ENCODE peak calls at places on chromosomes 11 and 22, in four cellular contexts. One of them, this sample, is unnamed.

GRCh38 chr11:85779956-85780640 is 30.8 kb downstream of the SYTL2 start:
- DNase-seq in body of pancreas: no peak
- DNase-seq in IMR-90: peak
- DNase-seq in GM12878: no peak
- DNase-seq in this sample: no peak

GRCh38 chr11:23206736-23207336 is 346.6 kb upstream of the CCDC179 start:
- DNase-seq in body of pancreas: no peak
- DNase-seq in IMR-90: peak
- DNase-seq in GM12878: no peak
- DNase-seq in this sample: no peak

GRCh38 chr11:94735907-94736306 is 32.2 kb upstream of the AMOTL1 start:
- DNase-seq in body of pancreas: no peak
- DNase-seq in IMR-90: no peak
- DNase-seq in GM12878: no peak
- DNase-seq in this sample: no peak

GRCh38 chr22:41555325-41555724 is 5.5 kb upstream of the CSDC2 start:
- DNase-seq in body of pancreas: no peak
- DNase-seq in IMR-90: no peak
- DNase-seq in GM12878: no peak
- DNase-seq in this sample: no peak

GRCh38 chr11:14809466-14809865 is 82.6 kb downstream of the CYP2R1 start:
- DNase-seq in body of pancreas: no peak
- DNase-seq in IMR-90: peak
- DNase-seq in GM12878: no peak
- DNase-seq in this sample: no peak

GRCh38 chr11:118997627-118998387 is at the start of gene CENATAC:
- DNase-seq in body of pancreas: peak
- DNase-seq in IMR-90: peak
- DNase-seq in GM12878: peak
- DNase-seq in this sample: peak

GRCh38 chr11:127624455-127624854 is 623.9 kb upstream of the KIRREL3 start:
- DNase-seq in body of pancreas: no peak
- DNase-seq in IMR-90: peak
- DNase-seq in GM12878: no peak
- DNase-seq in this sample: peak

GRCh38 chr11:128824199-128825049 is 42.7 kb downstream of the KCNJ1 start:
- DNase-seq in body of pancreas: no peak
- DNase-seq in IMR-90: no peak
- DNase-seq in GM12878: no peak
- DNase-seq in this sample: peak

GRCh38 chr11:10396771-10397170 is 58.3 kb upstream of the AMPD3 start:
- DNase-seq in body of pancreas: no peak
- DNase-seq in IMR-90: no peak
- DNase-seq in GM12878: no peak
- DNase-seq in this sample: no peak

GRCh38 chr22:19820880-19821522 is 33.7 kb downstream of the GNB1L start:
- DNase-seq in body of pancreas: peak
- DNase-seq in IMR-90: no peak
- DNase-seq in GM12878: no peak
- DNase-seq in this sample: no peak

GRCh38 chr22:29301716-29302401 is 4.6 kb upstream of the GAS2L1 start:
- DNase-seq in body of pancreas: no peak
- DNase-seq in IMR-90: no peak
- DNase-seq in GM12878: no peak
- DNase-seq in this sample: no peak

GRCh38 chr11:12222099-12222751 is 111.8 kb downstream of the MICAL2 start:
- DNase-seq in body of pancreas: no peak
- DNase-seq in IMR-90: no peak
- DNase-seq in GM12878: no peak
- DNase-seq in this sample: no peak

GRCh38 chr22:44586337-44586990 is 88.4 kb upstream of the RTL6 start:
- DNase-seq in body of pancreas: peak
- DNase-seq in IMR-90: no peak
- DNase-seq in GM12878: no peak
- DNase-seq in this sample: peak

GRCh38 chr22:22362939-22363338 is 118.4 kb downstream of the VPREB1 start:
- DNase-seq in body of pancreas: no peak
- DNase-seq in IMR-90: no peak
- DNase-seq in GM12878: no peak
- DNase-seq in this sample: no peak

GRCh38 chr11:113176971-113177370 is 137.4 kb upstream of the TTC12 start:
- DNase-seq in body of pancreas: no peak
- DNase-seq in IMR-90: no peak
- DNase-seq in GM12878: no peak
- DNase-seq in this sample: no peak

GRCh38 chr11:124219126-124219525 is 21.8 kb upstream of the OR8G1 start:
- DNase-seq in body of pancreas: no peak
- DNase-seq in IMR-90: no peak
- DNase-seq in GM12878: no peak
- DNase-seq in this sample: no peak

GRCh38 chr11:128926437-128927107 is 16.1 kb downstream of the TP53AIP1 start:
- DNase-seq in body of pancreas: no peak
- DNase-seq in IMR-90: no peak
- DNase-seq in GM12878: no peak
- DNase-seq in this sample: no peak

GRCh38 chr11:1460396-1460795 is 26.2 kb downstream of the MOB2 start:
- DNase-seq in body of pancreas: no peak
- DNase-seq in IMR-90: peak
- DNase-seq in GM12878: no peak
- DNase-seq in this sample: peak

GRCh38 chr22:37618072-37618656 is 9.5 kb downstream of the GGA1 start:
- DNase-seq in body of pancreas: no peak
- DNase-seq in IMR-90: no peak
- DNase-seq in GM12878: no peak
- DNase-seq in this sample: no peak

GRCh38 chr11:8917157-8917820 is 6.3 kb downstream of the AKIP1 start:
- DNase-seq in body of pancreas: peak
- DNase-seq in IMR-90: peak
- DNase-seq in GM12878: no peak
- DNase-seq in this sample: peak

GRCh38 chr11:45484326-45484725 is 181.1 kb downstream of the CHST1 start:
- DNase-seq in body of pancreas: no peak
- DNase-seq in IMR-90: no peak
- DNase-seq in GM12878: no peak
- DNase-seq in this sample: no peak

GRCh38 chr22:25661067-25661466 is 80.9 kb upstream of the MYO18B start:
- DNase-seq in body of pancreas: no peak
- DNase-seq in IMR-90: no peak
- DNase-seq in GM12878: no peak
- DNase-seq in this sample: no peak

GRCh38 chr22:43883012-43883661 is 8.7 kb downstream of the PNPLA5 start:
- DNase-seq in body of pancreas: peak
- DNase-seq in IMR-90: peak
- DNase-seq in GM12878: no peak
- DNase-seq in this sample: peak

GRCh38 chr11:69923196-69923595 is 104.0 kb upstream of the FGF3 start:
- DNase-seq in body of pancreas: no peak
- DNase-seq in IMR-90: no peak
- DNase-seq in GM12878: no peak
- DNase-seq in this sample: no peak

DNA sequence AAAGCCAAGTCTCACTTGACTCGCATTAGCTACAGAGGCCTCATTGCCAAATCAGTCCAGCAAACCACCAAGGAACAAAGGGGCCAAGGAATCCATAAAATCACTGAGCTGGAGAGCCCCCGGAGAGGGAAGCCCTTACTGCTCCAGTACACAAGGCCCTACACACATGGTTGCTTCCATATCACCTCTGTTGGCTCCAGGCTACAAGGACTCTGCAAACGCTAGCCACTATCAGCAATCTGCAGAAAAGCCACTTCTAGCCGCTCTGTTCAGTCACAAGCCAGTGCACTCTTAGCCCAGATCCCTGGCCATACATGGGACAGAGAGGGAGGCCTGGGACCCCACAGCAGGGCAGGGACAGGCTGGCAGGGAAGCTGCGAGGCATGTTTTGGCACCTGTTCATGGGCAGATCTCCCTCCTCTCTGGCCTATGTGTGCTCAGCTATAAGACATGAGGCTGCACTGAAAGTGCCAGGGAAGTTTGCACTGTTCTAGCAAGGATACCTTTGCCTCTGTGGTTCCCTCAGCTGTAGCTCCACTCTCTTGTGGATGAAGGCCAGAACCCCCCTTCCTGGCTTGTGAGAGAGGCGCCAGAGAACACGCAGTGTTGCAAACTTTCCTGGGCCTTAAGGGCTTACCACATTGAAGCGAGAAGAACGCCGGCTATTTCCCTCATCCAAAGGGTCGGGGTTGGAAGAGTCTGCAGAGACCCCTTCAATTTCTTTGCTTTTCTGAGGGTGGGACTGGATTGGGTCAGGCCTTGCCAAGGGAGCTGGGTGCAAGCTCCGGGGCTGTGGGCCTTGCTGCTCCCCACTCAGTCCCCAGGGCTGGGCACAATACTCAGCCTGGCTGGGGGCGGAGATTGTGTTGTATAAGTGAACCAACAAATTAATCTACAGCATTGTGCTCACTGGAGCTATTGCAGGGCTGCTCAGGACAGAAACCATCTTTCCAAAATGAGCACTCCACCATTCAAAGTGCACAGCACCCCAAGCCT is 108.7 kb upstream of the PITPNB start:
- DNase-seq in body of pancreas: no peak
- DNase-seq in IMR-90: no peak
- DNase-seq in GM12878: no peak
- DNase-seq in this sample: peak
- H3K27ac ChIP-seq in body of pancreas: peak
- H3K27ac ChIP-seq in IMR-90: no peak
- H3K27ac ChIP-seq in GM12878: no peak
- H3K27ac ChIP-seq in this sample: peak

DNA sequence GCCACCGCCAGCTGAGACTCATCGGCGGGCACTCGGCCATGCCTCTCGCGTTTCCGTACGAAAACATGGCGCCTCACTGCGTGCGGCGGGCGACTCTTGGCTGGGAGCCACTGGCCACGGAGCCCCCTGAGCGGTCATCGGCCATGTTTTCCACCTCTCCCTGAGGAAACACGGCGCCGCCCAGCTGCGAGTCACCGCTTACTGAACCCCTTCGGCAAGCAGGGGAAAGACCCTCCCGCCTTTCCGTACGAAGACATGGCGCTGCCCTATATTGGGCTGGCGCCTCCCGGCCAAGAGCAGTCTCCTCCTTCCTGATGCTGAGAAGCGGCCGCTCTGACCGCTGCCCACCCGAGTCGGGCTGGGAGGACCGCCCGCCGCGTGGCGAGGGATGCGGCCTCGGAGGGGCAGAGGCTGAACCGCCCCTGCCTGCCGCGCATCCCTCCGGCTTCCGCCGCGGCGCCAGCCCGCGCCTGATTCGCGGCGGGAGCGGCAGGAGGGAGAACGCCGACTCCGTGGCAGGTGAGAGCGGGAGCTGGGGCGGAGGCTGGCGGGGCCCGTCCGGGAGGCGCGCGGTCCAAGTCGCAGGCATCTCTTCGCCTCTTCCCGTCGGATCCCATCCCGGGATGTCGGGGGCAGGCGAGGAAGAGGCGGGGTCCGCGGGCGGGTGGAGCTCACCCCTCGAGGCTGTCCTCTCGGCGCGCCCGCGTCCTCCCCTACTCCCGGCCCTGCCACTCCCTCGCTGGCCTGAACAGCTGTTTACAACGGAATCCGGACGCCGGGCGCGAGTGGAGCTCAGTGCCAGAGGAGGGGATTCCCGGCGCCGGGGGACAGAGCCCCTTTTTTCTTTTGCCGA is at the start of gene TCP11L1:
- DNase-seq in body of pancreas: peak
- DNase-seq in IMR-90: peak
- DNase-seq in GM12878: peak
- DNase-seq in this sample: peak
- TF ChIP-seq POLR2A in body of pancreas: peak
- TF ChIP-seq POLR2A in IMR-90: peak
- TF ChIP-seq POLR2A in GM12878: peak
- TF ChIP-seq POLR2A in this sample: peak

GRCh38 chr22:48975252-48975780 is 852.4 kb downstream of the BRD1 start:
- DNase-seq in body of pancreas: no peak
- DNase-seq in IMR-90: no peak
- DNase-seq in GM12878: no peak
- DNase-seq in this sample: no peak
- H3K27ac ChIP-seq in body of pancreas: no peak
- H3K27ac ChIP-seq in IMR-90: no peak
- H3K27ac ChIP-seq in GM12878: no peak
- H3K27ac ChIP-seq in this sample: no peak

GRCh38 chr11:67239795-67240574 is 26.3 kb upstream of the GRK2 start:
- DNase-seq in body of pancreas: peak
- DNase-seq in IMR-90: peak
- DNase-seq in GM12878: peak
- DNase-seq in this sample: peak
- TF ChIP-seq POLR2A in body of pancreas: peak
- TF ChIP-seq POLR2A in IMR-90: peak
- TF ChIP-seq POLR2A in GM12878: peak
- TF ChIP-seq POLR2A in this sample: peak

GRCh38 chr11:3837793-3838192 is 3.0 kb downstream of the RHOG start:
- DNase-seq in body of pancreas: no peak
- DNase-seq in IMR-90: no peak
- DNase-seq in GM12878: no peak
- DNase-seq in this sample: no peak

GRCh38 chr11:3840870-3841425 is at the start of gene RHOG:
- DNase-seq in body of pancreas: peak
- DNase-seq in IMR-90: peak
- DNase-seq in GM12878: no peak
- DNase-seq in this sample: peak

GRCh38 chr11:3838504-3838903 is 2.3 kb downstream of the RHOG start:
- DNase-seq in body of pancreas: no peak
- DNase-seq in IMR-90: no peak
- DNase-seq in GM12878: no peak
- DNase-seq in this sample: no peak

GRCh38 chr11:3841426-3842304 is 906 bp upstream of the RHOG start:
- DNase-seq in body of pancreas: peak
- DNase-seq in IMR-90: peak
- DNase-seq in GM12878: peak
- DNase-seq in this sample: peak

DNA sequence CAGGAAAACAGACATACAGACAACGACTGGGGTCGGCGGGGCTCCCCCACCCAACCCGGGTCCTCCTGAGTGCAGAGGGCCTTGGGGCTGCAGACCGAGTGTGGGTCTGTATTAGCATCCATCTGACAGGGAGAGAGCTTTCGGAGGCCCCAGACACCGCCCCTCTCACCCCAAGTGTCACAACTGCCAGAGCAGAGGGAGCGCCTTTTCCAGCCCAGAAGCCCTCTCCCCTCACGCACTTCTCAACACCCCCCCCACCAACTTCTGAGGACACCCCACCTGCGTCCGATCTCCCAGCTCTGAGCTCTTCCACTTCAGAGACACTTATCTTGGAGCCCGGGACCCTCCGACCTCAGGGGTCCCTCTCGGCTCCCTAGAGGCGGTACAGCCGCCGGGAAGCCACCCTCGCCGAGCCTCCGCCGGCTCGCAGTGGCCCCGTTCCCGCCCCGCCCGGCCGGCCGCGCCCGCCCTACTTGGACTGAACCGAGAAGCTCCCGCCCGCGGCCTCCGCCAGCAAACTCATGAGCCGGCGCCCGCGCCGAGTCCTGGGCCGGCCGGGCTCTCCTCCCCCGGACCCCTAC is 380 bp downstream of the RHOG start:
- DNase-seq in body of pancreas: no peak
- DNase-seq in IMR-90: no peak
- DNase-seq in GM12878: no peak
- DNase-seq in this sample: no peak
- H3K27ac ChIP-seq in body of pancreas: peak
- H3K27ac ChIP-seq in IMR-90: peak
- H3K27ac ChIP-seq in GM12878: peak
- H3K27ac ChIP-seq in this sample: peak

This sample was measured in thyroid gland.